ENCODE peak calls at places on chromosomes 5 and 9, in four cellular contexts. L, K, F and G are unnamed samples.

GRCh38 chr9:124594215-124594614 is 87.0 kb upstream of the NR5A1 start:
- DNase-seq in F (no peak), K (no peak), L (no peak), G (no peak)

GRCh38 chr9:4923580-4924544 is 61.2 kb upstream of the JAK2 start:
- DNase-seq in K (no peak), F (peak), L (no peak), G (no peak)

GRCh38 chr9:79408200-79408599 is 163.6 kb upstream of the TLE4 start:
- DNase-seq in L (no peak), F (peak), K (no peak), G (no peak)

GRCh38 chr5:151123897-151124751 is 33.5 kb downstream of the ANXA6 start:
- DNase-seq in L (no peak), K (no peak), F (peak), G (no peak)

GRCh38 chr9:89149726-89150125 is 28.9 kb downstream of the SHC3 start:
- DNase-seq in K (no peak), L (no peak), F (peak), G (no peak)

GRCh38 chr5:67581203-67581602 is 384.6 kb upstream of the CD180 start:
- DNase-seq in K (no peak), F (peak), L (no peak), G (no peak)

GRCh38 chr5:154409230-154409840 is 36.5 kb upstream of the SAP30L start:
- DNase-seq in F (no peak), L (no peak), K (no peak), G (no peak)

GRCh38 chr5:871596-872298 is 20.9 kb downstream of the BRD9 start:
- DNase-seq in F (no peak), K (no peak), L (no peak), G (no peak)

GRCh38 chr5:6765612-6766525 is 52.6 kb downstream of the TENT4A start:
- DNase-seq in F (peak), K (peak), L (peak), G (peak)

GRCh38 chr5:159903134-159903533 is 13.1 kb upstream of the ADRA1B start:
- DNase-seq in F (peak), K (no peak), L (no peak), G (no peak)

GRCh38 chr5:34970552-34970951 is 41.2 kb downstream of the DNAJC21 start:
- DNase-seq in F (no peak), L (no peak), K (no peak), G (no peak)

GRCh38 chr5:177450672-177451424 is 4.2 kb downstream of the PRR7 start:
- DNase-seq in K (no peak), L (no peak), F (no peak), G (no peak)

GRCh38 chr9:34035656-34036055 is 13.0 kb downstream of the UBAP2 start:
- DNase-seq in F (peak), K (no peak), L (no peak), G (no peak)